ENCODE peak calls at places on chromosomes 13 and 19, in four cellular contexts. S is globus pallidus, Q is epithelial cell of esophagus, K is fibroblast of the aortic adventitia. P is an unnamed sample.

GRCh38 chr13:112710855-112711527 is 21.2 kb downstream of the ATP11A start:
- DNase-seq in S (no peak), Q (no peak), K (no peak), P (no peak)

GRCh38 chr19:17448190-17448967 is at the start of gene TMEM221:
- DNase-seq in S (no peak), Q (peak), K (no peak), P (peak)

GRCh38 chr13:27309967-27310598 is 39.5 kb downstream of the RASL11A start:
- DNase-seq in S (no peak), Q (peak), K (peak), P (peak)

GRCh38 chr13:23513460-23513859 is 56.8 kb upstream of the TNFRSF19 start:
- DNase-seq in S (no peak), Q (no peak), K (no peak), P (peak)

GRCh38 chr19:35986664-35987570 is 8.1 kb upstream of the SDHAF1 start:
- DNase-seq in S (no peak), Q (no peak), K (no peak), P (no peak)

GRCh38 chr13:28494537-28494860 is 429 bp downstream of the FLT1 start:
- DNase-seq in S (no peak), Q (no peak), K (no peak), P (peak)

GRCh38 chr13:54733639-54734038 is 1705.0 kb downstream of the OLFM4 start:
- DNase-seq in S (no peak), Q (no peak), K (no peak), P (no peak)

GRCh38 chr13:30681489-30682242 is 53.7 kb upstream of the ALOX5AP start:
- DNase-seq in S (no peak), Q (no peak), K (peak), P (peak)

GRCh38 chr19:55251296-55252081 is 7.3 kb downstream of the PPP6R1 start:
- DNase-seq in S (no peak), Q (peak), K (peak), P (peak)

GRCh38 chr19:54281008-54281728 is at the start of gene LILRB2:
- DNase-seq in S (peak), Q (no peak), K (no peak), P (no peak)

GRCh38 chr13:111371211-111371610 is 50.8 kb downstream of the TEX29 start:
- DNase-seq in S (no peak), Q (no peak), K (peak), P (peak)

GRCh38 chr19:30206187-30206586 is 166.0 kb upstream of the ZNF536 start:
- DNase-seq in S (no peak), Q (no peak), K (no peak), P (no peak)

GRCh38 chr13:20353973-20354372 is 121.9 kb upstream of the GJB6 start:
- DNase-seq in S (no peak), Q (peak), K (peak), P (peak)

GRCh38 chr19:12834976-12835757 is 788 bp upstream of the RTBDN start:
- DNase-seq in S (no peak), Q (no peak), K (no peak), P (no peak)

GRCh38 chr13:96662036-96662435 is 332.2 kb downstream of the OXGR1 start:
- DNase-seq in S (no peak), Q (peak), K (peak), P (peak)

GRCh38 chr13:44302233-44302632 is 71.4 kb upstream of the SERP2 start:
- DNase-seq in S (no peak), Q (peak), K (peak), P (peak)

GRCh38 chr19:43777163-43777700 is 3.5 kb downstream of the KCNN4 start:
- DNase-seq in S (peak), Q (no peak), K (no peak), P (no peak)

GRCh38 chr13:52156724-52157251 is 2.6 kb downstream of the NEK3 start:
- DNase-seq in S (no peak), Q (no peak), K (peak), P (peak)

GRCh38 chr19:18529782-18530181 is 7.9 kb upstream of the ELL start:
- DNase-seq in S (no peak), Q (no peak), K (no peak), P (no peak)

GRCh38 chr13:101915755-101916107 is 463.3 kb downstream of the ITGBL1 start:
- DNase-seq in S (no peak), Q (no peak), K (no peak), P (no peak)

GRCh38 chr13:45786293-45786920 is 65.1 kb downstream of the SIAH3 start:
- DNase-seq in S (no peak), Q (no peak), K (no peak), P (no peak)

GRCh38 chr13:106455777-106456176 is 79.7 kb downstream of the EFNB2 start:
- DNase-seq in S (no peak), Q (peak), K (peak), P (no peak)

GRCh38 chr19:5798244-5798643 is 6.6 kb upstream of the NRTN start:
- DNase-seq in S (no peak), Q (no peak), K (no peak), P (no peak)

GRCh38 chr13:100210966-100211710 is 122.2 kb downstream of the PCCA start:
- DNase-seq in S (no peak), Q (no peak), K (peak), P (no peak)

GRCh38 chr19:1173160-1173844 is 766 bp downstream of the SBNO2 start:
- DNase-seq in S (peak), Q (no peak), K (no peak), P (peak)

GRCh38 chr19:28289294-28290063 is 923.5 kb downstream of the UQCRFS1 start:
- DNase-seq in S (peak), Q (no peak), K (peak), P (peak)

GRCh38 chr13:31556376-31556775 is 182.9 kb upstream of the RXFP2 start:
- DNase-seq in S (no peak), Q (no peak), K (no peak), P (peak)

GRCh38 chr19:1214862-1215731 is 9.5 kb downstream of the STK11 start:
- DNase-seq in S (peak), Q (peak), K (no peak), P (no peak)

GRCh38 chr13:22110368-22110767 is 439.5 kb downstream of the FGF9 start:
- DNase-seq in S (no peak), Q (no peak), K (peak), P (no peak)

GRCh38 chr13:83184819-83185218 is 697.5 kb downstream of the SLITRK1 start:
- DNase-seq in S (no peak), Q (peak), K (peak), P (peak)

GRCh38 chr19:4534836-4535658 is at the start of gene PLIN5:
- DNase-seq in S (peak), Q (peak), K (peak), P (peak)

GRCh38 chr13:55483626-55484158 is 1657.0 kb upstream of the PRR20A start:
- DNase-seq in S (no peak), Q (no peak), K (no peak), P (no peak)

P was measured in fibroblast of pulmonary artery.